ENCODE peak calls at places on chromosomes 12 and 14, in ten cellular contexts. B is right lobe of liver; S is gastrocnemius medialis; F is CD4-positive, CD25-positive, alpha-beta regulatory T cell; L is left lung; M is heart left ventricle; T is fibroblast of lung; Z is SK-N-SH; W is naive thymus-derived CD4-positive, alpha-beta T cell; I is SJSA1. N is an unnamed sample. For H3K4me1 and H3K27me3, the result is how much of the 10 kb centered on the place peaks cover.

GRCh38 chr12:46930101-46930500 is 104.3 kb upstream of the SLC38A4 start:
- DNase-seq in B (no peak), S (no peak), F (no peak), L (no peak), M (no peak), T (no peak), Z (no peak), W (no peak), I (no peak), N (no peak)

GRCh38 chr12:11347810-11348209 is 37.6 kb upstream of the PRB4 start:
- DNase-seq in B (no peak), S (no peak), F (no peak), L (no peak), M (no peak), T (no peak), Z (peak), W (no peak), I (no peak), N (no peak)

GRCh38 chr12:57554453-57554852 is 4.6 kb downstream of the KIF5A start:
- DNase-seq in B (no peak), S (no peak), F (no peak), L (no peak), M (no peak), T (no peak), Z (no peak), W (no peak), I (peak), N (no peak)

GRCh38 chr14:65492277-65492676 is 79.7 kb downstream of the FUT8 start:
- DNase-seq in B (no peak), S (no peak), F (no peak), L (no peak), M (no peak), T (no peak), Z (no peak), W (no peak), I (no peak), N (no peak)

GRCh38 chr14:74921053-74921620 is 1.9 kb downstream of the RPS6KL1 start:
- DNase-seq in B (no peak), S (no peak), F (no peak), L (no peak), M (no peak), T (no peak), Z (no peak), W (no peak), I (no peak), N (no peak)

GRCh38 chr14:70011098-70011497 is 131.9 kb downstream of the SMOC1 start:
- DNase-seq in B (no peak), S (no peak), F (no peak), L (no peak), M (no peak), T (no peak), Z (no peak), W (no peak), I (no peak), N (no peak)

GRCh38 chr12:41661141-41661540 is 473.0 kb downstream of the PDZRN4 start:
- DNase-seq in B (no peak), S (no peak), F (no peak), L (no peak), M (no peak), T (no peak), Z (no peak), W (no peak), I (no peak), N (no peak)

GRCh38 chr14:73295198-73295796 is 58.0 kb downstream of the PAPLN start:
- DNase-seq in B (no peak), S (no peak), F (peak), L (no peak), M (no peak), T (peak), Z (peak), W (peak), I (peak), N (no peak)

GRCh38 chr14:79090781-79091180 is 920.6 kb downstream of the NRXN3 start:
- DNase-seq in B (no peak), S (no peak), F (no peak), L (no peak), M (no peak), T (no peak), Z (no peak), W (no peak), I (no peak), N (no peak)

GRCh38 chr12:49340971-49341776 is 4.2 kb upstream of the C1QL4 start:
- DNase-seq in B (no peak), S (no peak), F (no peak), L (no peak), M (no peak), T (no peak), Z (no peak), W (no peak), I (no peak), N (no peak)

GRCh38 chr12:59425798-59426197 is 170.0 kb upstream of the SLC16A7 start:
- DNase-seq in B (no peak), S (no peak), F (no peak), L (no peak), M (no peak), T (no peak), Z (no peak), W (no peak), I (no peak), N (no peak)

DNA sequence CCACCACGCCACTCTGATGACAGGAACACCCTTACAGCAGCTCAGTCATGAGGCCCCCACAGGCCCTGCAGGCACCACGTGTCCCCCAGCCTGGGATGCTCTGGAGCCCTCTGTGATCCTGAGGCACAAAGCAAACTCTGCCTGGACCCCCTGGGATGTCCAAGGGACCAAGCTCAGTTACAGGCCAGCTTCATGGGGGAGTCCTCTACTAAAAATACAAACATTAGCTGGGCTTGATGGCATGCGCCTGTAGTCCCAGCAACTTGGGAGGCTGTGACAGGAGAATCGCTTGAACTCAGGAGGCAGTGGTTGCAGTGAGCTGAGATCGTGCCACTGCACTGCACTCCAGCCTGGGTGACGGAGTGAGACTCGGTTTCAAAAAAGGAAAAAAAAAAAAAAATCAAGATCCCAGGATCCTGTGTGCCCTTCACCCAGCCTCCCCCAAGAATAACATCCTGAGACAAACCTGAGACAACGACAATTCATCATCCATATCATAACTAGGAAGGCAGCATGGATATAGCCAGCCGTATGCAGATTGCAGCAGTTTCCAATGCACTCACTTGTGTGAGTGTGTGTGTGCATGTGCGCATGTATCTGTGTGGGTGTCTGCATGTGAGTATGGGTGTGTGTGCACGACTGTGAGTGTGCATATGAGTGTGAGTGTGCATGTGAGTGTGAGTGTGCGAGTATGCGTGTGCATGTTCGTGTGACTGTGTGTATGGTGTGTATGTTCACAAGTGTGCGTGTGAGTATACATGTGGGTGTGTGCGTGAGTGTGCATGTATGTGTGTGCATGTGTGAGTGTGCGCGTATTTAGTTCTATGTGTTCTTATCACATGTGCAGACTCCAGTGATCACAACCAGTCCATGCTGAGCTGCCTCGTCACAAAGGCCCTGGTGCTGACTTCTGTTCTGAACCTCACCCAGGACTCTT is 52.1 kb downstream of the NCOR2 start:
- DNase-seq in B (no peak), S (no peak), F (no peak), L (no peak), M (peak), T (no peak), Z (no peak), W (no peak), I (no peak), N (no peak)
- H3K4me1 ChIP-seq in B (under half), S (half or more), F (under half), L (half or more), M (half or more), T (under half), Z (half or more), W (under half), I (half or more), N (half or more)

GRCh38 chr12:1213205-1213604 is 222.2 kb downstream of the ERC1 start:
- DNase-seq in B (no peak), S (no peak), F (no peak), L (no peak), M (no peak), T (no peak), Z (no peak), W (no peak), I (no peak), N (no peak)

GRCh38 chr12:1217191-1217949 is 226.3 kb downstream of the ERC1 start:
- DNase-seq in B (no peak), S (no peak), F (no peak), L (no peak), M (no peak), T (peak), Z (peak), W (no peak), I (peak), N (no peak)

GRCh38 chr12:1220127-1221092 is 229.4 kb downstream of the ERC1 start:
- DNase-seq in B (no peak), S (no peak), F (no peak), L (no peak), M (no peak), T (no peak), Z (no peak), W (no peak), I (peak), N (no peak)

GRCh38 chr12:1218369-1218768 is 227.3 kb downstream of the ERC1 start:
- DNase-seq in B (no peak), S (no peak), F (no peak), L (no peak), M (no peak), T (no peak), Z (no peak), W (no peak), I (no peak), N (no peak)

GRCh38 chr12:1216560-1216959 is 225.5 kb downstream of the ERC1 start:
- DNase-seq in B (no peak), S (no peak), F (no peak), L (no peak), M (no peak), T (no peak), Z (no peak), W (no peak), I (no peak), N (no peak)
- H3K27me3 ChIP-seq in B (under half), S (under half), F (under half), L (under half), M (under half), T (under half), Z (under half), W (under half), I (under half), N (under half)

DNA sequence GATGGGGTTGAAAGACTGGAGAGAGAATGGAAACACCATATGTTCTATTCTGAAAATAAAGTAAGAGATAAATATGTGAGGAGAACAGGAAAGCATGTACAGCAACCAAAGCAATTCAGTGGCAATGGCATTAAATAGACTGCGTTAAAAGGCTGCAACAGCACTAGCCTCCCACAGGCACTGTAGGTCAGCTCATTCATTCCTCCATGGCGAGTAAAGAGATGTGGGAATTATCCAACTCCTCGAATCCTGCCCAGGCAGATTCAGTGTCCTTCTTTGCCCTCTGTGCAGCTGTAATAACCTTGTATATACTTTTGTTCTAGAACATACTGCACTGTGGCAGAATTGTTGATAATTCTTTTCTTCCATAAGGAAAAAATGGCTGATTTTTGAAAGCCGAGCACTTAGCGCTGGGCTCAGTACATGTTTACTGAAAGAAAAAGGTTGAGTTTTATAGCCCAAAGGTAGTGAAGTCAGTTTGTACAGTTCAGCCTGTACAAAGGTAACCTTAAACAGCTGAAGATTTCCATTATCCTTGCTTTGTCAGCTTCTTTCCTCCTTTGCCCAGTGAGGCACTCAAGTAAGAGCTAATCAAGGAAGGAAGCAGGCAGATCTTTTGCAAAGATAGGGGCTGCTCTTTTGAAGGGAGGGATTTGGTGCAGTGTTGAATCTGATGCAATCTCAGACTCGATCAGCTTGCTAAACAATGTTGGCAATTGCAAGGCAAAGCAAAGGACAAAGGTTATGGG is 44.0 kb downstream of the ANO6 start:
- DNase-seq in B (no peak), S (no peak), F (no peak), L (no peak), M (no peak), T (peak), Z (no peak), W (no peak), I (no peak), N (no peak)
- H3K27ac ChIP-seq in B (peak), S (peak), F (no peak), L (no peak), M (no peak), T (no peak), Z (peak), W (no peak), I (no peak), N (no peak)

DNA sequence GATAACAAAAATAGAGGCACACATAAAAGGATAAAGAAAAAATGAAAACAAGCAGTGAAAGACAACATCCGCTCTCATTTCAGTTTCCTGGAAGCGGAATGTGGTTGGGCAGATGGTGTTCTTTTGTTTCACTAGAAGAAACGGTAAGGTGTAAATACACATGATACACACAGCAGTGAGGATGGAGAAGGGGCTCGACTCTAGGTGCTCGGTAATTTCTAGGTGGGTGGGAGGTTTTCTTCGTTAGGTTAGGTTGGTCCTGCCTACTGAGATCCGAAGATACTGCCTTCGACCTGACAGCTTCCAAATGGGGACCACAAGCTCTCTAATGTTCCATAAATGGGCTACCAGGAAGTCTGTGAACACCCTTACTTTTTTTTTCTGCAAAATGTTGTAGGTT is 1082.5 kb downstream of the BCL11B start:
- DNase-seq in B (no peak), S (no peak), F (peak), L (no peak), M (no peak), T (no peak), Z (no peak), W (peak), I (no peak), N (no peak)
- H3K4me1 ChIP-seq in B (under half), S (under half), F (half or more), L (under half), M (under half), T (under half), Z (under half), W (half or more), I (under half), N (under half)